ENCODE peak calls at places on chromosome 13, in six cellular contexts. One of them, this sample, is unnamed.

GRCh38 chr13:40629678-40630384 is 36.6 kb downstream of the FOXO1 start:
- DNase-seq in activated CD4-positive, alpha-beta T cell treated with anti-CD3 and anti-CD28 coated beads, Interleukin-2, amount 10 ng/mL, durations not matched to agents 24 days and 14 days: no peak
- DNase-seq in nephron progenitor cell: no peak
- DNase-seq in D341Med: no peak
- DNase-seq in T-helper 9 cell: no peak
- DNase-seq in mammary epithelial cell: no peak
- DNase-seq in this sample: no peak

GRCh38 chr13:44129418-44129817 is 244.2 kb upstream of the SERP2 start:
- DNase-seq in activated CD4-positive, alpha-beta T cell treated with anti-CD3 and anti-CD28 coated beads, Interleukin-2, amount 10 ng/mL, durations not matched to agents 24 days and 14 days: no peak
- DNase-seq in nephron progenitor cell: no peak
- DNase-seq in D341Med: no peak
- DNase-seq in T-helper 9 cell: no peak
- DNase-seq in mammary epithelial cell: no peak
- DNase-seq in this sample: no peak

GRCh38 chr13:88086577-88086976 is 415.4 kb downstream of the SLITRK5 start:
- DNase-seq in activated CD4-positive, alpha-beta T cell treated with anti-CD3 and anti-CD28 coated beads, Interleukin-2, amount 10 ng/mL, durations not matched to agents 24 days and 14 days: no peak
- DNase-seq in nephron progenitor cell: no peak
- DNase-seq in D341Med: no peak
- DNase-seq in T-helper 9 cell: no peak
- DNase-seq in mammary epithelial cell: no peak
- DNase-seq in this sample: no peak

GRCh38 chr13:100491164-100491847 is 97.3 kb downstream of the GGACT start:
- DNase-seq in activated CD4-positive, alpha-beta T cell treated with anti-CD3 and anti-CD28 coated beads, Interleukin-2, amount 10 ng/mL, durations not matched to agents 24 days and 14 days: no peak
- DNase-seq in nephron progenitor cell: no peak
- DNase-seq in D341Med: no peak
- DNase-seq in T-helper 9 cell: no peak
- DNase-seq in mammary epithelial cell: no peak
- DNase-seq in this sample: no peak

GRCh38 chr13:59111711-59112110 is 1052.0 kb downstream of the DIAPH3 start:
- DNase-seq in activated CD4-positive, alpha-beta T cell treated with anti-CD3 and anti-CD28 coated beads, Interleukin-2, amount 10 ng/mL, durations not matched to agents 24 days and 14 days: no peak
- DNase-seq in nephron progenitor cell: peak
- DNase-seq in D341Med: no peak
- DNase-seq in T-helper 9 cell: no peak
- DNase-seq in mammary epithelial cell: no peak
- DNase-seq in this sample: no peak

GRCh38 chr13:110398564-110399507 is 91.8 kb downstream of the COL4A2 start:
- DNase-seq in activated CD4-positive, alpha-beta T cell treated with anti-CD3 and anti-CD28 coated beads, Interleukin-2, amount 10 ng/mL, durations not matched to agents 24 days and 14 days: no peak
- DNase-seq in nephron progenitor cell: no peak
- DNase-seq in D341Med: no peak
- DNase-seq in T-helper 9 cell: no peak
- DNase-seq in mammary epithelial cell: no peak
- DNase-seq in this sample: no peak

GRCh38 chr13:51525567-51526165 is 58.6 kb upstream of the WDFY2 start:
- DNase-seq in activated CD4-positive, alpha-beta T cell treated with anti-CD3 and anti-CD28 coated beads, Interleukin-2, amount 10 ng/mL, durations not matched to agents 24 days and 14 days: no peak
- DNase-seq in nephron progenitor cell: no peak
- DNase-seq in D341Med: no peak
- DNase-seq in T-helper 9 cell: no peak
- DNase-seq in mammary epithelial cell: peak
- DNase-seq in this sample: no peak

GRCh38 chr13:92775631-92776030 is 451.0 kb upstream of the GPC6 start:
- DNase-seq in activated CD4-positive, alpha-beta T cell treated with anti-CD3 and anti-CD28 coated beads, Interleukin-2, amount 10 ng/mL, durations not matched to agents 24 days and 14 days: no peak
- DNase-seq in nephron progenitor cell: no peak
- DNase-seq in D341Med: no peak
- DNase-seq in T-helper 9 cell: no peak
- DNase-seq in mammary epithelial cell: no peak
- DNase-seq in this sample: no peak

GRCh38 chr13:42279080-42279479 is 7.1 kb downstream of the AKAP11 start:
- DNase-seq in activated CD4-positive, alpha-beta T cell treated with anti-CD3 and anti-CD28 coated beads, Interleukin-2, amount 10 ng/mL, durations not matched to agents 24 days and 14 days: peak
- DNase-seq in nephron progenitor cell: no peak
- DNase-seq in D341Med: no peak
- DNase-seq in T-helper 9 cell: no peak
- DNase-seq in mammary epithelial cell: no peak
- DNase-seq in this sample: no peak

GRCh38 chr13:110397445-110397844 is 90.4 kb downstream of the COL4A2 start:
- DNase-seq in activated CD4-positive, alpha-beta T cell treated with anti-CD3 and anti-CD28 coated beads, Interleukin-2, amount 10 ng/mL, durations not matched to agents 24 days and 14 days: no peak
- DNase-seq in nephron progenitor cell: no peak
- DNase-seq in D341Med: no peak
- DNase-seq in T-helper 9 cell: no peak
- DNase-seq in mammary epithelial cell: peak
- DNase-seq in this sample: no peak

GRCh38 chr13:111625526-111626315 is 305.3 kb downstream of the TEX29 start:
- DNase-seq in activated CD4-positive, alpha-beta T cell treated with anti-CD3 and anti-CD28 coated beads, Interleukin-2, amount 10 ng/mL, durations not matched to agents 24 days and 14 days: no peak
- DNase-seq in nephron progenitor cell: no peak
- DNase-seq in D341Med: no peak
- DNase-seq in T-helper 9 cell: no peak
- DNase-seq in mammary epithelial cell: no peak
- DNase-seq in this sample: no peak

GRCh38 chr13:40318366-40318765 is 348.1 kb downstream of the FOXO1 start:
- DNase-seq in activated CD4-positive, alpha-beta T cell treated with anti-CD3 and anti-CD28 coated beads, Interleukin-2, amount 10 ng/mL, durations not matched to agents 24 days and 14 days: no peak
- DNase-seq in nephron progenitor cell: no peak
- DNase-seq in D341Med: no peak
- DNase-seq in T-helper 9 cell: no peak
- DNase-seq in mammary epithelial cell: no peak
- DNase-seq in this sample: no peak

GRCh38 chr13:68810660-68811059 is 1297.0 kb upstream of the ATXN8OS start:
- DNase-seq in activated CD4-positive, alpha-beta T cell treated with anti-CD3 and anti-CD28 coated beads, Interleukin-2, amount 10 ng/mL, durations not matched to agents 24 days and 14 days: no peak
- DNase-seq in nephron progenitor cell: no peak
- DNase-seq in D341Med: no peak
- DNase-seq in T-helper 9 cell: no peak
- DNase-seq in mammary epithelial cell: no peak
- DNase-seq in this sample: no peak

GRCh38 chr13:37109080-37109678 is 3.7 kb upstream of the CSNK1A1L start:
- DNase-seq in activated CD4-positive, alpha-beta T cell treated with anti-CD3 and anti-CD28 coated beads, Interleukin-2, amount 10 ng/mL, durations not matched to agents 24 days and 14 days: no peak
- DNase-seq in nephron progenitor cell: no peak
- DNase-seq in D341Med: no peak
- DNase-seq in T-helper 9 cell: no peak
- DNase-seq in mammary epithelial cell: peak
- DNase-seq in this sample: no peak

GRCh38 chr13:41696163-41697003 is 239.0 kb downstream of the RGCC start:
- DNase-seq in activated CD4-positive, alpha-beta T cell treated with anti-CD3 and anti-CD28 coated beads, Interleukin-2, amount 10 ng/mL, durations not matched to agents 24 days and 14 days: no peak
- DNase-seq in nephron progenitor cell: no peak
- DNase-seq in D341Med: no peak
- DNase-seq in T-helper 9 cell: no peak
- DNase-seq in mammary epithelial cell: peak
- DNase-seq in this sample: no peak

GRCh38 chr13:93338906-93339305 is 112.3 kb downstream of the GPC6 start:
- DNase-seq in activated CD4-positive, alpha-beta T cell treated with anti-CD3 and anti-CD28 coated beads, Interleukin-2, amount 10 ng/mL, durations not matched to agents 24 days and 14 days: no peak
- DNase-seq in nephron progenitor cell: no peak
- DNase-seq in D341Med: no peak
- DNase-seq in T-helper 9 cell: no peak
- DNase-seq in mammary epithelial cell: no peak
- DNase-seq in this sample: no peak

GRCh38 chr13:28584873-28585317 is 74.0 kb upstream of the POMP start:
- DNase-seq in activated CD4-positive, alpha-beta T cell treated with anti-CD3 and anti-CD28 coated beads, Interleukin-2, amount 10 ng/mL, durations not matched to agents 24 days and 14 days: no peak
- DNase-seq in nephron progenitor cell: no peak
- DNase-seq in D341Med: no peak
- DNase-seq in T-helper 9 cell: no peak
- DNase-seq in mammary epithelial cell: no peak
- DNase-seq in this sample: no peak

GRCh38 chr13:42985312-42986175 is 6.5 kb downstream of the EPSTI1 start:
- DNase-seq in activated CD4-positive, alpha-beta T cell treated with anti-CD3 and anti-CD28 coated beads, Interleukin-2, amount 10 ng/mL, durations not matched to agents 24 days and 14 days: no peak
- DNase-seq in nephron progenitor cell: no peak
- DNase-seq in D341Med: no peak
- DNase-seq in T-helper 9 cell: no peak
- DNase-seq in mammary epithelial cell: no peak
- DNase-seq in this sample: no peak

GRCh38 chr13:99199541-99200432 is 867 bp upstream of the UBAC2 start:
- DNase-seq in activated CD4-positive, alpha-beta T cell treated with anti-CD3 and anti-CD28 coated beads, Interleukin-2, amount 10 ng/mL, durations not matched to agents 24 days and 14 days: no peak
- DNase-seq in nephron progenitor cell: no peak
- DNase-seq in D341Med: no peak
- DNase-seq in T-helper 9 cell: no peak
- DNase-seq in mammary epithelial cell: peak
- DNase-seq in this sample: no peak

GRCh38 chr13:88285329-88285728 is 614.2 kb downstream of the SLITRK5 start:
- DNase-seq in activated CD4-positive, alpha-beta T cell treated with anti-CD3 and anti-CD28 coated beads, Interleukin-2, amount 10 ng/mL, durations not matched to agents 24 days and 14 days: no peak
- DNase-seq in nephron progenitor cell: no peak
- DNase-seq in D341Med: no peak
- DNase-seq in T-helper 9 cell: no peak
- DNase-seq in mammary epithelial cell: no peak
- DNase-seq in this sample: no peak

GRCh38 chr13:98050041-98050466 is 92.8 kb upstream of the FARP1 start:
- DNase-seq in activated CD4-positive, alpha-beta T cell treated with anti-CD3 and anti-CD28 coated beads, Interleukin-2, amount 10 ng/mL, durations not matched to agents 24 days and 14 days: no peak
- DNase-seq in nephron progenitor cell: no peak
- DNase-seq in D341Med: no peak
- DNase-seq in T-helper 9 cell: no peak
- DNase-seq in mammary epithelial cell: peak
- DNase-seq in this sample: no peak

GRCh38 chr13:40550130-40550529 is 116.3 kb downstream of the FOXO1 start:
- DNase-seq in activated CD4-positive, alpha-beta T cell treated with anti-CD3 and anti-CD28 coated beads, Interleukin-2, amount 10 ng/mL, durations not matched to agents 24 days and 14 days: no peak
- DNase-seq in nephron progenitor cell: no peak
- DNase-seq in D341Med: no peak
- DNase-seq in T-helper 9 cell: no peak
- DNase-seq in mammary epithelial cell: peak
- DNase-seq in this sample: no peak

GRCh38 chr13:38223093-38223492 is 126.6 kb upstream of the UFM1 start:
- DNase-seq in activated CD4-positive, alpha-beta T cell treated with anti-CD3 and anti-CD28 coated beads, Interleukin-2, amount 10 ng/mL, durations not matched to agents 24 days and 14 days: no peak
- DNase-seq in nephron progenitor cell: peak
- DNase-seq in D341Med: peak
- DNase-seq in T-helper 9 cell: no peak
- DNase-seq in mammary epithelial cell: no peak
- DNase-seq in this sample: no peak

GRCh38 chr13:50203256-50204083 is 188.2 kb downstream of the KCNRG start:
- DNase-seq in activated CD4-positive, alpha-beta T cell treated with anti-CD3 and anti-CD28 coated beads, Interleukin-2, amount 10 ng/mL, durations not matched to agents 24 days and 14 days: no peak
- DNase-seq in nephron progenitor cell: no peak
- DNase-seq in D341Med: no peak
- DNase-seq in T-helper 9 cell: no peak
- DNase-seq in mammary epithelial cell: no peak
- DNase-seq in this sample: no peak

GRCh38 chr13:87777395-87777794 is 106.2 kb downstream of the SLITRK5 start:
- DNase-seq in activated CD4-positive, alpha-beta T cell treated with anti-CD3 and anti-CD28 coated beads, Interleukin-2, amount 10 ng/mL, durations not matched to agents 24 days and 14 days: no peak
- DNase-seq in nephron progenitor cell: no peak
- DNase-seq in D341Med: no peak
- DNase-seq in T-helper 9 cell: no peak
- DNase-seq in mammary epithelial cell: no peak
- DNase-seq in this sample: no peak

GRCh38 chr13:46149272-46150133 is 32.5 kb downstream of the LCP1 start:
- DNase-seq in activated CD4-positive, alpha-beta T cell treated with anti-CD3 and anti-CD28 coated beads, Interleukin-2, amount 10 ng/mL, durations not matched to agents 24 days and 14 days: no peak
- DNase-seq in nephron progenitor cell: no peak
- DNase-seq in D341Med: no peak
- DNase-seq in T-helper 9 cell: no peak
- DNase-seq in mammary epithelial cell: peak
- DNase-seq in this sample: no peak

GRCh38 chr13:84648069-84648640 is 765.9 kb upstream of the SLITRK1 start:
- DNase-seq in activated CD4-positive, alpha-beta T cell treated with anti-CD3 and anti-CD28 coated beads, Interleukin-2, amount 10 ng/mL, durations not matched to agents 24 days and 14 days: no peak
- DNase-seq in nephron progenitor cell: no peak
- DNase-seq in D341Med: no peak
- DNase-seq in T-helper 9 cell: no peak
- DNase-seq in mammary epithelial cell: no peak
- DNase-seq in this sample: no peak

GRCh38 chr13:73715114-73715909 is 418.9 kb downstream of the KLF12 start:
- DNase-seq in activated CD4-positive, alpha-beta T cell treated with anti-CD3 and anti-CD28 coated beads, Interleukin-2, amount 10 ng/mL, durations not matched to agents 24 days and 14 days: peak
- DNase-seq in nephron progenitor cell: no peak
- DNase-seq in D341Med: no peak
- DNase-seq in T-helper 9 cell: peak
- DNase-seq in mammary epithelial cell: peak
- DNase-seq in this sample: no peak

GRCh38 chr13:51557875-51558604 is 26.2 kb upstream of the WDFY2 start:
- DNase-seq in activated CD4-positive, alpha-beta T cell treated with anti-CD3 and anti-CD28 coated beads, Interleukin-2, amount 10 ng/mL, durations not matched to agents 24 days and 14 days: no peak
- DNase-seq in nephron progenitor cell: no peak
- DNase-seq in D341Med: no peak
- DNase-seq in T-helper 9 cell: no peak
- DNase-seq in mammary epithelial cell: peak
- DNase-seq in this sample: no peak

GRCh38 chr13:114225610-114226009 is 9.1 kb upstream of the CDC16 start:
- DNase-seq in activated CD4-positive, alpha-beta T cell treated with anti-CD3 and anti-CD28 coated beads, Interleukin-2, amount 10 ng/mL, durations not matched to agents 24 days and 14 days: peak
- DNase-seq in nephron progenitor cell: no peak
- DNase-seq in D341Med: no peak
- DNase-seq in T-helper 9 cell: no peak
- DNase-seq in mammary epithelial cell: no peak
- DNase-seq in this sample: peak

GRCh38 chr13:99821741-99822140 is 149.8 kb downstream of the ZIC5 start:
- DNase-seq in activated CD4-positive, alpha-beta T cell treated with anti-CD3 and anti-CD28 coated beads, Interleukin-2, amount 10 ng/mL, durations not matched to agents 24 days and 14 days: no peak
- DNase-seq in nephron progenitor cell: no peak
- DNase-seq in D341Med: no peak
- DNase-seq in T-helper 9 cell: no peak
- DNase-seq in mammary epithelial cell: no peak
- DNase-seq in this sample: no peak

GRCh38 chr13:34161829-34162544 is 344.0 kb downstream of the RFC3 start:
- DNase-seq in activated CD4-positive, alpha-beta T cell treated with anti-CD3 and anti-CD28 coated beads, Interleukin-2, amount 10 ng/mL, durations not matched to agents 24 days and 14 days: no peak
- DNase-seq in nephron progenitor cell: no peak
- DNase-seq in D341Med: no peak
- DNase-seq in T-helper 9 cell: no peak
- DNase-seq in mammary epithelial cell: no peak
- DNase-seq in this sample: no peak

GRCh38 chr13:44904982-44905381 is 84.3 kb downstream of the NUFIP1 start:
- DNase-seq in activated CD4-positive, alpha-beta T cell treated with anti-CD3 and anti-CD28 coated beads, Interleukin-2, amount 10 ng/mL, durations not matched to agents 24 days and 14 days: no peak
- DNase-seq in nephron progenitor cell: no peak
- DNase-seq in D341Med: no peak
- DNase-seq in T-helper 9 cell: no peak
- DNase-seq in mammary epithelial cell: peak
- DNase-seq in this sample: no peak

GRCh38 chr13:20442370-20442769 is 83.3 kb downstream of the CRYL1 start:
- DNase-seq in activated CD4-positive, alpha-beta T cell treated with anti-CD3 and anti-CD28 coated beads, Interleukin-2, amount 10 ng/mL, durations not matched to agents 24 days and 14 days: peak
- DNase-seq in nephron progenitor cell: no peak
- DNase-seq in D341Med: no peak
- DNase-seq in T-helper 9 cell: no peak
- DNase-seq in mammary epithelial cell: no peak
- DNase-seq in this sample: no peak

GRCh38 chr13:61316647-61317046 is 99.0 kb downstream of the PCDH20 start:
- DNase-seq in activated CD4-positive, alpha-beta T cell treated with anti-CD3 and anti-CD28 coated beads, Interleukin-2, amount 10 ng/mL, durations not matched to agents 24 days and 14 days: no peak
- DNase-seq in nephron progenitor cell: no peak
- DNase-seq in D341Med: peak
- DNase-seq in T-helper 9 cell: no peak
- DNase-seq in mammary epithelial cell: no peak
- DNase-seq in this sample: no peak